ENCODE peak calls at places on chromosomes 13 and 19, in six cellular contexts. A is IMR-90, S is H9, M is mesendoderm, Q is H1, V is neuronal stem cell. K is an unnamed sample.

GRCh38 chr13:32811297-32811800 is 204.9 kb upstream of the KL start:
- DNase-seq in A (no peak), S (no peak), M (no peak), Q (no peak), V (no peak), K (peak)

GRCh38 chr19:38362076-38362945 is 12.1 kb upstream of the PSMD8 start:
- DNase-seq in A (peak), S (peak), M (peak), Q (peak), V (peak), K (peak)

GRCh38 chr19:45451181-45451849 is 16.5 kb upstream of the FOSB start:
- DNase-seq in A (peak), S (no peak), M (peak), Q (no peak), V (no peak), K (peak)

GRCh38 chr13:98419786-98420559 is 156.9 kb downstream of the STK24 start:
- DNase-seq in A (no peak), S (no peak), M (no peak), Q (no peak), V (no peak), K (no peak)

GRCh38 chr13:110589991-110590390 is 25.4 kb upstream of the NAXD start:
- DNase-seq in A (no peak), S (no peak), M (no peak), Q (no peak), V (no peak), K (no peak)

GRCh38 chr19:58474291-58474996 is 1.7 kb upstream of the ZNF446 start:
- DNase-seq in A (peak), S (no peak), M (no peak), Q (no peak), V (no peak), K (peak)

GRCh38 chr13:79625517-79625916 is 144.6 kb downstream of the NDFIP2 start:
- DNase-seq in A (no peak), S (no peak), M (no peak), Q (no peak), V (no peak), K (no peak)

GRCh38 chr13:66774046-66774445 is 456.1 kb downstream of the PCDH9 start:
- DNase-seq in A (no peak), S (no peak), M (no peak), Q (no peak), V (no peak), K (no peak)

GRCh38 chr13:106696719-106697118 is 128.8 kb upstream of the ARGLU1 start:
- DNase-seq in A (no peak), S (no peak), M (no peak), Q (no peak), V (no peak), K (no peak)

DNA sequence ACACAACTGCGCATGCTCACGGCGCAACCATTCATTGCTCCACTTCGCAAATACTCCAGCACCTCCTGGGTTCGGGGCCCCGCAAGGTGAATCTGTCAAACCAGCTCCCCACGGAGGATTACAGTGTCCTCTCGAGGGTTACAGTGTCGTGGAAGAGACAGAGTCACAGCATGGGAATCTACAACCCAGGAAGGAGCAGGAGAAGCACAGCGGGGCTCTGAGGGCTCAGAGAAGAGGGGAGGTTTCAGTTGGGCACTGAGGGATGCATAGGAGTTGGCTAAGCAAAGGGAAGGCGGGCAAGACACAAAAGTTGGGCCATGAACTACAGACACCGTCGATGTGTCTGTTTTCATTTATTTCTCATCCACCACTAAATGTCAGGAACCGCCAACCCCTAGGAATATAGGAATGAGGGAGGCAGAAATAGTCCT is 1.0 kb upstream of the GTF2F1 start:
- DNase-seq in A (no peak), S (no peak), M (no peak), Q (no peak), V (no peak), K (no peak)
- H2AK5ac ChIP-seq in A (peak), S (no peak), M (no peak), Q (no peak), V (peak), K (peak)

GRCh38 chr19:55753401-55753800 is 5.5 kb upstream of the RFPL4A start:
- DNase-seq in A (no peak), S (no peak), M (no peak), Q (no peak), V (no peak), K (no peak)

GRCh38 chr19:55750715-55751114 is 8.2 kb upstream of the RFPL4A start:
- DNase-seq in A (no peak), S (no peak), M (no peak), Q (no peak), V (no peak), K (no peak)
- H2AK5ac ChIP-seq in A (no peak), S (no peak), M (no peak), Q (no peak), V (no peak), K (no peak)

GRCh38 chr13:43154083-43154739 is 130.8 kb downstream of the DNAJC15 start:
- DNase-seq in A (no peak), S (no peak), M (peak), Q (no peak), V (no peak), K (no peak)

GRCh38 chr13:43156916-43157315 is 133.5 kb downstream of the DNAJC15 start:
- DNase-seq in A (no peak), S (no peak), M (no peak), Q (no peak), V (no peak), K (no peak)

GRCh38 chr13:43153436-43154082 is 130.2 kb downstream of the DNAJC15 start:
- DNase-seq in A (peak), S (no peak), M (peak), Q (no peak), V (no peak), K (peak)

GRCh38 chr13:43157796-43158195 is 134.4 kb downstream of the DNAJC15 start:
- DNase-seq in A (no peak), S (no peak), M (no peak), Q (no peak), V (no peak), K (no peak)

DNA sequence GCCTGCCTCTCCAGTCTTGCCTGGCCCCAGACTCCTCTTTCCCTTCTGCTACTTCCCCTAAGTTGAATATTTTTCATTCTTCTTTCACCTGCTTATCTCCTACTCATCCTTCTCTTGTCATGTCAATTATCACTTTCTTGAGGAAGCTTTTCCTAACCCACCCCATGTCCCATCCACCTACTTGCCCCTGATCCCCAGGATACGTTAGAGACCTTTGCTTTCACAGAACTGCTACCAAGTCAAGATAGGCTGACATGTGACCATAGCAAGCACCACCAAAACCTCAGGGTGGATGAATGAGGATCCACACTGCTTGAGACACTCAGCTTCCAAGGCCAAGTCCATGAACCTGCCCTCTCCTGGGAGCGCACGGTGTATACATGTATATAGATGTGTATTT is 131.5 kb downstream of the DNAJC15 start:
- DNase-seq in A (no peak), S (no peak), M (peak), Q (no peak), V (no peak), K (no peak)
- H2AK5ac ChIP-seq in A (no peak), S (no peak), M (no peak), Q (no peak), V (no peak), K (no peak)

DNA sequence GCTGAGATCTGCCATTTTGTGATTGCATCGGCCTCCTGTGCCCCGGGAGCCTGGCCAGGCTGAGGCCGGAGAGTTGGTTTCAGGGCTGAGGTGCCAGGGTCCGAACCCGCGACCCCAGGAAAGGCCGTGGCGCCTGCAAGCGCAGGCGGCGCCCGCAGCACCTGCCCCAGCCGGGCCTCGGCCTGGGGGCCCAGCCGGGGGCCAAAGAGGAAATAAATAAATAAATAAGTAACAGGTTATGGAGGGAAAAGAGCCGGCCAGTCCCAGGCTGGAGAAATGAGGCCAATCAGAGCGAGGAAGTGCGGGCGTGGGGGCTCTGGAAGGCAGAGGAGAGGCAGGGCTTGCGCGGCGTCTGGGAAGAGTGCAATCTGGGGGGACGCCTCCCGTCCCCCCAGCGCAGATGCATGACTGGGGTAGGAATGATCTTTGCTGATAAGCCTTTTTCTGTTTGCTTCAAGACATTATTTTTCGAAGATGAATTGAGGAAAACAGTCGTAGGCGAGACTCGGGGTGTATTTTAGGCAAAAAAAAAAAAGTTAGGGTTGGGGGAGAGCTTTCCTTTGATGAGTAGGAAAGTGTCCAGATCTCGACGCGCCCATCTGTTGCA is 145.6 kb upstream of the ZNF536 start:
- DNase-seq in A (no peak), S (no peak), M (peak), Q (no peak), V (no peak), K (no peak)
- H2AK5ac ChIP-seq in A (no peak), S (no peak), M (no peak), Q (no peak), V (no peak), K (no peak)

GRCh38 chr19:46975918-46976782 is 43.5 kb upstream of the NPAS1 start:
- DNase-seq in A (peak), S (peak), M (peak), Q (peak), V (peak), K (peak)

GRCh38 chr19:46979103-46979769 is 40.4 kb upstream of the NPAS1 start:
- DNase-seq in A (no peak), S (no peak), M (peak), Q (no peak), V (no peak), K (no peak)

GRCh38 chr19:46978470-46978869 is 41.2 kb upstream of the NPAS1 start:
- DNase-seq in A (no peak), S (no peak), M (no peak), Q (no peak), V (no peak), K (no peak)

GRCh38 chr19:46976845-46977320 is 42.8 kb upstream of the NPAS1 start:
- DNase-seq in A (peak), S (peak), M (peak), Q (no peak), V (peak), K (peak)

GRCh38 chr19:46977548-46977947 is 42.1 kb upstream of the NPAS1 start:
- DNase-seq in A (no peak), S (no peak), M (no peak), Q (no peak), V (no peak), K (peak)
- H2AK5ac ChIP-seq in A (peak), S (no peak), M (no peak), Q (no peak), V (no peak), K (peak)

GRCh38 chr19:1327125-1327524 is 41.5 kb downstream of the EFNA2 start:
- DNase-seq in A (no peak), S (no peak), M (no peak), Q (no peak), V (no peak), K (no peak)
- H2AK5ac ChIP-seq in A (no peak), S (no peak), M (no peak), Q (no peak), V (peak), K (no peak)

DNA sequence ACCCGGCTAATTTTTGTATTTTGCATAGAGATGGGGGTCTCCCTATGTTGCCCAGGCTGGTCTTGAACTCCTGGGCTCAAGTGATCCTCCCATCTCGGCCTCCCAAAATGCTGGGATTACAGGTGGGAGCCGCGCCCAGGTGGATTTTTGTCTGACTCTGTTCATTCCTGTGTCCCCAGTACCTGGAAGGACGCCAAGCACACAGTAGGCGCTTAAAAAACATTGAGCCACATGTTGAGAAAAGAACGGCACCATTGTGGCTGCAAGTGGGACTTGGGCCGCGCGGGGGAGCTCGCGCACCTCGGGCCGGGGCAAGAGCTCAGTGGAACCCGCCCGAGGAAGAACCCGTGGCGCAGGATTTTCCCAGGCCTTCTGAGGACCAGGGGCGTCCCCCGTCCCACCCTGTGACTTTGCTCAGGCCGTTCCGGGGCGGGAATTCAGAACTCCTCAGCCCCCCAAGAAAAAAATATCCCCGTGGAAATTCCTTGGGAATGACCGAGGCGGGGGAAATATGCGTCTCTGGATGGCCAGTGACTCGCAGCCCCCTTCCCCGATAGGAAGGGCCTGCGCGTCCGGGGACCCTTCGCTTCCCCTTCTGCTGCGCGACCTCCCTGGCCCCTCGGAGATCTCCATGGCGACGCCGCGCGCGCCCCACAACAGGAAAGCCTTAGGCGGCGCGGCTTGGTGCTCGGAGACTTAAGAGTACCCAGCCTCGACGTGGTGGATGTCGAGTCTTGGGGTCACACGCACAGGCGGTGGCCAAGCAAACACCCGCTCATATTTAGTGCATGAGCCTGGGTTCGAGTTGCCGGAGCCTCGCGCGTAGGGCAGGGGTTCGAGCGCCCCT is 1.4 kb upstream of the ICAM1 start:
- DNase-seq in A (peak), S (peak), M (peak), Q (no peak), V (peak), K (peak)
- H2AK5ac ChIP-seq in A (peak), S (no peak), M (no peak), Q (no peak), V (peak), K (peak)

K was measured in mesenchymal stem cell.